ENCODE peak calls at places on chromosomes 13 and 19, in four cellular contexts. H is body of pancreas; Y is effector memory CD4-positive, alpha-beta T cell; G is WERI-Rb-1. N is an unnamed sample.

GRCh38 chr19:7188682-7189629 is 105.3 kb downstream of the INSR start:
- DNase-seq in H (no peak), Y (no peak), G (no peak), N (no peak)

GRCh38 chr19:7779631-7780486 is 16.8 kb downstream of the CLEC4M start:
- DNase-seq in H (no peak), Y (no peak), G (no peak), N (no peak)

GRCh38 chr19:53977991-53978731 is 13.3 kb upstream of the CACNG6 start:
- DNase-seq in H (peak; percentile 20), Y (no peak), G (peak; percentile 86), N (peak; percentile 87)

GRCh38 chr13:51420681-51421476 is 32.0 kb downstream of the INTS6 start:
- DNase-seq in H (no peak), Y (no peak), G (no peak), N (no peak)

GRCh38 chr13:51916962-51917361 is 55.2 kb downstream of the CCDC70 start:
- DNase-seq in H (no peak), Y (no peak), G (no peak), N (peak; percentile 81)

GRCh38 chr13:41588899-41589298 is 131.5 kb downstream of the RGCC start:
- DNase-seq in H (no peak), Y (no peak), G (no peak), N (no peak)

GRCh38 chr13:36764957-36765356 is 54.1 kb upstream of the RFXAP start:
- DNase-seq in H (no peak), Y (no peak), G (no peak), N (no peak)

GRCh38 chr19:48754950-48755645 is at the start of gene FGF21:
- DNase-seq in H (peak; percentile 47), Y (no peak), G (no peak), N (no peak)

GRCh38 chr13:39364797-39365468 is 238.1 kb downstream of the LHFPL6 start:
- DNase-seq in H (no peak), Y (no peak), G (no peak), N (no peak)

GRCh38 chr13:100461309-100462035 is 127.1 kb downstream of the GGACT start:
- DNase-seq in H (no peak), Y (no peak), G (no peak), N (no peak)

GRCh38 chr13:41900918-41901317 is 60.0 kb downstream of the VWA8 start:
- DNase-seq in H (no peak), Y (no peak), G (no peak), N (no peak)

GRCh38 chr19:30212574-30212973 is 159.6 kb upstream of the ZNF536 start:
- DNase-seq in H (no peak), Y (no peak), G (no peak), N (no peak)

GRCh38 chr19:34963531-34964406 is at the start of gene ZNF792:
- DNase-seq in H (peak; percentile 73), Y (peak; percentile 24), G (peak; percentile 82), N (no peak)

GRCh38 chr19:41882568-41883462 is at the start of gene ARHGEF1:
- DNase-seq in H (peak; percentile 57), Y (peak; percentile 58), G (no peak), N (no peak)

GRCh38 chr13:32829676-32830091 is 186.5 kb upstream of the KL start:
- DNase-seq in H (no peak), Y (no peak), G (no peak), N (no peak)

GRCh38 chr13:113664751-113665581 is 2.1 kb upstream of the GRK1 start:
- DNase-seq in H (peak; percentile 35), Y (no peak), G (peak; percentile 24), N (peak; percentile 67)

GRCh38 chr19:7476241-7476640 is 12.6 kb downstream of the PEX11G start:
- DNase-seq in H (no peak), Y (no peak), G (no peak), N (no peak)

GRCh38 chr13:91346848-91347211 is 657 bp upstream of the MIR17HG start:
- DNase-seq in H (peak; percentile 55), Y (peak; percentile 14), G (peak; percentile 53), N (no peak)

GRCh38 chr13:30033681-30034447 is 183.4 kb upstream of the UBL3 start:
- DNase-seq in H (no peak), Y (no peak), G (no peak), N (no peak)

GRCh38 chr19:6279931-6280591 is at the start of gene MLLT1:
- DNase-seq in H (peak; percentile 97), Y (peak; percentile 92), G (peak; percentile 97), N (peak; percentile 99)

GRCh38 chr19:2446390-2446789 is 10.4 kb downstream of the LMNB2 start:
- DNase-seq in H (no peak), Y (no peak), G (peak; percentile 84), N (no peak)

GRCh38 chr19:43754312-43754561 is 525 bp downstream of the SMG9 start:
- DNase-seq in H (no peak), Y (no peak), G (no peak), N (no peak)

GRCh38 chr13:111929036-111929616 is 137.8 kb upstream of the SOX1 start:
- DNase-seq in H (no peak), Y (no peak), G (no peak), N (no peak)

GRCh38 chr13:31050486-31051400 is 111.0 kb downstream of the HSPH1 start:
- DNase-seq in H (no peak), Y (no peak), G (no peak), N (no peak)

GRCh38 chr19:10981496-10981895 is 20.7 kb downstream of the SMARCA4 start:
- DNase-seq in H (no peak), Y (no peak), G (no peak), N (no peak)

GRCh38 chr13:41224113-41225110 is 30.0 kb upstream of the KBTBD7 start:
- DNase-seq in H (no peak), Y (no peak), G (no peak), N (no peak)

GRCh38 chr13:98485561-98485960 is 91.3 kb downstream of the STK24 start:
- DNase-seq in H (no peak), Y (no peak), G (no peak), N (peak; percentile 82)

GRCh38 chr13:42041684-42042035 is 6.8 kb upstream of the DGKH start:
- DNase-seq in H (peak; percentile 61), Y (no peak), G (peak; percentile 14), N (peak; percentile 45)

GRCh38 chr13:107883561-107884175 is 331.7 kb downstream of the LIG4 start:
- DNase-seq in H (peak; percentile 16), Y (no peak), G (no peak), N (no peak)

GRCh38 chr19:35267818-35268545 is 780 bp upstream of the USF2 start:
- DNase-seq in H (peak; percentile 78), Y (peak; percentile 61), G (peak; percentile 71), N (peak; percentile 50)

GRCh38 chr13:65292488-65292901 is 1937.6 kb downstream of the PCDH9 start:
- DNase-seq in H (no peak), Y (no peak), G (no peak), N (no peak)

GRCh38 chr13:53775807-53776206 is 747.2 kb downstream of the OLFM4 start:
- DNase-seq in H (no peak), Y (no peak), G (no peak), N (no peak)

GRCh38 chr19:58196911-58197616 is 14.2 kb downstream of the ZNF274 start:
- DNase-seq in H (no peak), Y (no peak), G (no peak), N (no peak)

GRCh38 chr13:25971499-25972145 is 80.2 kb downstream of the SHISA2 start:
- DNase-seq in H (no peak), Y (peak; percentile 11), G (no peak), N (no peak)

GRCh38 chr13:70128098-70128497 is 19.8 kb upstream of the KLHL1 start:
- DNase-seq in H (no peak), Y (no peak), G (no peak), N (no peak)

GRCh38 chr13:71677114-71677513 is 189.9 kb downstream of the DACH1 start:
- DNase-seq in H (no peak), Y (no peak), G (no peak), N (no peak)

GRCh38 chr19:41746593-41747227 is 8.6 kb upstream of the CEACAM6 start:
- DNase-seq in H (peak; percentile 75), Y (peak; percentile 4), G (peak; percentile 66), N (no peak)

DNA sequence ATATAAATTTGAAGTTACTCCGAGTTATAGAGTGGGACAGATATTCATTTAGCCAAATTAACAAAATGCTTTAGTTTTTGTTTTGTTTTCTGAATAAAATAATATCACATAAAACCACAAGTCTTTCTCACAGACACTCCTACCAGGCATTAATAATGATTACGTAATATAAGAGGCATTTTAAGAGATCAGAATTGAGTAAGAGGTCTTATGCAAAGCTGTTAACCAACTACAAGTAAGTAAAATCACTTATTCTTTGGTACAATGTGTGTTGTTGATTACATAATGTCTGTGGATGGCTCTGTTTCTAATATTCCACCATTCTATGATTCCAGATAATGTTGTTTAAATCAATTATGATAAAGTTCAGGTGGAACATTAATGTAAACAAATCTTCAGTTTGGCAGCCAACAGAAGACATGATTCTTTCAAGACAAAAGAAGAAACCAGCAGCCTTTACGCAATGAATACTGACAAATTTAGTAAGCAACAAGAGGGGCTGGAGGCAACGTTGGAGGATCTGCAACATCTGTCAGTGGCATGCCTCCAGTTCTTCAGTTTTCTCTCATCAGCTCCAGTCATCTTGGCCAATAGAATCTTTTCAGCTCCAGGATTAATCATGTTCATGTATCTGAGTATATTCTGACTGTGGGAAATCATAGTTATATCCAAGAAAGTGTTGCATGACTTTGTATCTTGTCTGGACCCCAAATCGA is 403.8 kb downstream of the SLITRK5 start:
- DNase-seq in H (peak; percentile 19), Y (no peak), G (no peak), N (peak; percentile 21)
- H3K4me3 ChIP-seq in H (no peak overlapping the region), Y (no peak overlapping the region), G (no peak overlapping the region), N (no peak overlapping the region)

GRCh38 chr19:3576696-3577443 is 4.1 kb downstream of the HMG20B start:
- DNase-seq in H (peak; percentile 39), Y (no peak), G (no peak), N (no peak)
- H3K4me3 ChIP-seq in H (no peak overlapping the region), Y (no peak overlapping the region), G (no peak overlapping the region), N (no peak overlapping the region)

DNA sequence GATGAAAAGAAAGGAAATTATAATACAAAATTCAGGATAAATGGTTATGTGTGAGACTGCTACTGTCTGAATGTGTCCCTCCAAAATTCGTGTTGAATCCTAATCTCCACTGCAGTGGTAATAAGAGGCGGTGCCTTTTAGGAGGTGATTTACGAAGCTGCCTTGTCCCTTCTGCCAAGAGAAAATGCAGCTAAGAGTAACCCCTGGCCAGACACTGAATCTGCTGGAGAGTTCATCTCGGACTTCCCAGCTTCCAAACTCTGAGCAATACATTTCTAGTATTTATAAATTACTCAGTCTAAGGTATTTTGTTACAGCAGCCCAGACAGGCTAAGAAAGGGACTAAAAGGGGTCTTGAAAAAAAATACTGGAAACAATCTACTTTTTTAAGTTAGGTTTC is 152.6 kb downstream of the KLF12 start:
- DNase-seq in H (no peak), Y (no peak), G (no peak), N (no peak)
- H3K4me3 ChIP-seq in H (no peak overlapping the region), Y (no peak overlapping the region), G (no peak overlapping the region), N (no peak overlapping the region)

GRCh38 chr13:110388141-110388943 is 81.3 kb downstream of the COL4A2 start:
- DNase-seq in H (no peak), Y (no peak), G (no peak), N (no peak)
- H3K4me3 ChIP-seq in H (no peak overlapping the region), Y (no peak overlapping the region), G (no peak overlapping the region), N (no peak overlapping the region)

N was measured in lower leg skin.